ENCODE peak calls at places on chromosomes 2 and 18, in seven cellular contexts. L is transverse colon, D is right lobe of liver, J is mucosa of descending colon, S is fibroblast of pulmonary artery, G is LNCaP clone FGC, Z is GM23338. P is an unnamed sample.
A peak's percentile ranks its signal among the peaks of the same experiment; 100 is the strongest.

GRCh38 chr2:215968499-215968898 is 44.9 kb downstream of the MREG start:
- DNase-seq in L (no peak), D (no peak), J (no peak), S (no peak), G (no peak), Z (no peak), P (no peak)

GRCh38 chr2:74253937-74254336 is 55.5 kb downstream of the MTHFD2 start:
- DNase-seq in L (no peak), D (no peak), J (no peak), S (peak; percentile 7), G (no peak), Z (no peak), P (no peak)

GRCh38 chr2:241810304-241811208 is 1.6 kb downstream of the NEU4 start:
- DNase-seq in L (peak; percentile 6), D (peak; percentile 90), J (no peak), S (no peak), G (no peak), Z (no peak), P (no peak)

GRCh38 chr18:79936641-79937040 is 14.8 kb downstream of the SLC66A2 start:
- DNase-seq in L (peak; percentile 44), D (peak; percentile 90), J (peak; percentile 63), S (no peak), G (no peak), Z (no peak), P (no peak)

GRCh38 chr2:54557601-54558187 is 101.6 kb downstream of the SPTBN1 start:
- DNase-seq in L (peak; percentile 74), D (peak; percentile 81), J (peak; percentile 81), S (peak; percentile 48), G (no peak), Z (peak; percentile 55), P (peak; percentile 50)

GRCh38 chr2:203893386-203893785 is 25.8 kb downstream of the CTLA4 start:
- DNase-seq in L (no peak), D (no peak), J (no peak), S (peak; percentile 65), G (no peak), Z (no peak), P (no peak)

GRCh38 chr2:127528487-127528886 is 2.2 kb upstream of the IWS1 start:
- DNase-seq in L (no peak), D (no peak), J (no peak), S (no peak), G (no peak), Z (peak; percentile 27), P (no peak)

GRCh38 chr2:57733959-57734358 is 312.6 kb upstream of the VRK2 start:
- DNase-seq in L (no peak), D (no peak), J (no peak), S (no peak), G (no peak), Z (no peak), P (no peak)

GRCh38 chr2:25324905-25325592 is 16.7 kb downstream of the DNMT3A start:
- DNase-seq in L (no peak), D (no peak), J (no peak), S (peak; percentile 39), G (no peak), Z (no peak), P (peak; percentile 76)

GRCh38 chr2:196239622-196240587 is 68.5 kb upstream of the STK17B start:
- DNase-seq in L (peak; percentile 79), D (peak; percentile 81), J (peak; percentile 77), S (peak; percentile 88), G (no peak), Z (peak; percentile 18), P (peak; percentile 82)

GRCh38 chr18:79404567-79404910 is 8.8 kb downstream of the NFATC1 start:
- DNase-seq in L (no peak), D (no peak), J (no peak), S (no peak), G (no peak), Z (no peak), P (no peak)

GRCh38 chr2:238426568-238427434 is at the start of gene ASB1:
- DNase-seq in L (peak; percentile 75), D (peak; percentile 79), J (peak; percentile 82), S (peak; percentile 86), G (no peak), Z (peak; percentile 90), P (peak; percentile 90)

GRCh38 chr2:119435953-119436297 is 4.3 kb downstream of the TMEM37 start:
- DNase-seq in L (no peak), D (no peak), J (no peak), S (no peak), G (no peak), Z (no peak), P (no peak)

GRCh38 chr2:31334311-31335026 is 80.1 kb downstream of the XDH start:
- DNase-seq in L (no peak), D (no peak), J (no peak), S (no peak), G (peak; percentile 21), Z (no peak), P (peak; percentile 53)

GRCh38 chr2:120740765-120741513 is 5.3 kb downstream of the GLI2 start:
- DNase-seq in L (no peak), D (no peak), J (no peak), S (no peak), G (no peak), Z (peak; percentile 84), P (peak; percentile 40)

GRCh38 chr2:9187620-9188214 is 18.9 kb upstream of the ASAP2 start:
- DNase-seq in L (no peak), D (no peak), J (no peak), S (peak; percentile 42), G (no peak), Z (no peak), P (no peak)

GRCh38 chr2:55869637-55870325 is 53.8 kb downstream of the EFEMP1 start:
- DNase-seq in L (no peak), D (no peak), J (no peak), S (peak; percentile 53), G (no peak), Z (no peak), P (peak; percentile 57)

GRCh38 chr2:197011777-197012641 is 85.5 kb upstream of the PGAP1 start:
- DNase-seq in L (no peak), D (no peak), J (peak; percentile 34), S (peak; percentile 68), G (peak; percentile 45), Z (peak; percentile 63), P (peak; percentile 48)

GRCh38 chr2:238015705-238016104 is 45.1 kb upstream of the SCLY start:
- DNase-seq in L (no peak), D (no peak), J (no peak), S (no peak), G (no peak), Z (no peak), P (no peak)

GRCh38 chr2:74835831-74836674 is 2.1 kb downstream of the HK2 start:
- DNase-seq in L (no peak), D (no peak), J (no peak), S (peak; percentile 64), G (no peak), Z (peak; percentile 91), P (peak; percentile 47)

GRCh38 chr2:214808961-214809750 is at the start of gene BARD1:
- DNase-seq in L (peak; percentile 70), D (peak; percentile 71), J (peak; percentile 72), S (peak; percentile 46), G (no peak), Z (peak; percentile 69), P (peak; percentile 62)

GRCh38 chr2:233178994-233179847 is 72.3 kb upstream of the ATG16L1 start:
- DNase-seq in L (no peak), D (no peak), J (no peak), S (no peak), G (no peak), Z (no peak), P (no peak)
- H3K4me3 ChIP-seq in L (no peak overlapping the region), D (no peak overlapping the region), J (no peak overlapping the region), S (no peak overlapping the region), G (no peak overlapping the region), Z (no peak overlapping the region), P (no peak overlapping the region)

GRCh38 chr18:66510357-66511027 is 93.4 kb downstream of the CDH19 start:
- DNase-seq in L (no peak), D (no peak), J (no peak), S (peak; percentile 1), G (no peak), Z (no peak), P (no peak)

GRCh38 chr18:66506178-66506577 is 97.7 kb downstream of the CDH19 start:
- DNase-seq in L (no peak), D (no peak), J (no peak), S (no peak), G (no peak), Z (no peak), P (no peak)

GRCh38 chr18:66511810-66512209 is 92.1 kb downstream of the CDH19 start:
- DNase-seq in L (no peak), D (no peak), J (no peak), S (peak; percentile 43), G (no peak), Z (no peak), P (peak; percentile 38)

GRCh38 chr18:66513996-66514395 is 89.9 kb downstream of the CDH19 start:
- DNase-seq in L (no peak), D (no peak), J (no peak), S (no peak), G (no peak), Z (no peak), P (no peak)

DNA sequence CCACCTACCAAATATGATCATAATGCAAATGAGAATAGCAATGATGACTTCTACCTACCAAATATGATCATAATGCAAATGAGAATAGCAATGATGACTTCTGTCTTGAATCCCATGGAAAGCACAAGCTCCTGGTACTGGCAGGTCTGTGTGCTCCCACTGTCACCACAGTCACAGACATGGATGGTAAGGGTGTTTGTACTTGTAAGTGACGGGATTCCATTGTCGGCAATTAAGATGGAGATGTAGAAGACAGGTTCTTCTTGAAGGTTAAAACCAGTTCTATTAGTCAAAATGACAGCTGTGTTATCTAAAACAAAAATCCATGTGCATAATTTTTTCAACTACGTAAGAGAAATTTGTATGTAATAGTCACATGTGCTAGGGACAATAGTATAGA is 95.0 kb downstream of the CDH19 start:
- DNase-seq in L (no peak), D (no peak), J (no peak), S (no peak), G (no peak), Z (no peak), P (no peak)
- TF ChIP-seq CTCF in L (no peak), D (no peak), J (no peak), S (no peak), G (no peak), Z (no peak), P (no peak)

GRCh38 chr18:62506495-62507143 is 16.2 kb upstream of the ZCCHC2 start:
- DNase-seq in L (no peak), D (no peak), J (no peak), S (no peak), G (no peak), Z (no peak), P (no peak)
- H3K4me3 ChIP-seq in L (no peak overlapping the region), D (peak overlapping the region; percentile 26), J (no peak overlapping the region), S (no peak overlapping the region), G (peak overlapping the region; percentile 41), Z (no peak overlapping the region), P (no peak overlapping the region)

GRCh38 chr2:10482460-10482859 is 34.3 kb upstream of the ODC1 start:
- DNase-seq in L (no peak), D (no peak), J (no peak), S (no peak), G (no peak), Z (no peak), P (no peak)

GRCh38 chr2:10478916-10479315 is 30.8 kb upstream of the ODC1 start:
- DNase-seq in L (no peak), D (no peak), J (no peak), S (no peak), G (no peak), Z (no peak), P (no peak)

GRCh38 chr2:10481666-10482157 is 33.6 kb upstream of the ODC1 start:
- DNase-seq in L (no peak), D (no peak), J (no peak), S (no peak), G (no peak), Z (no peak), P (no peak)

GRCh38 chr2:10481055-10481665 is 33.0 kb upstream of the ODC1 start:
- DNase-seq in L (no peak), D (no peak), J (no peak), S (no peak), G (no peak), Z (no peak), P (no peak)

GRCh38 chr2:10480359-10480949 is 32.3 kb upstream of the ODC1 start:
- DNase-seq in L (no peak), D (no peak), J (no peak), S (no peak), G (no peak), Z (no peak), P (no peak)
- TF ChIP-seq CTCF in L (no peak), D (no peak), J (no peak), S (no peak), G (no peak), Z (no peak), P (no peak)

P was measured in astrocyte of the spinal cord.